ENCODE peak calls at places on chromosomes 2 and 18, in seven cellular contexts. Z, J, G, C, S, L and R are unnamed samples.

GRCh38 chr18:50653402-50654093 is 93.7 kb downstream of the MAPK4 start:
- DNase-seq in S (no peak), J (no peak), Z (peak), G (no peak), C (no peak), L (no peak), R (no peak)

GRCh38 chr2:20077411-20077940 is 26.0 kb upstream of the LAPTM4A start:
- DNase-seq in G (no peak), C (no peak), L (no peak), Z (no peak), J (no peak), S (no peak), R (no peak)

GRCh38 chr18:55322176-55322735 is 265.7 kb downstream of the TCF4 start:
- DNase-seq in S (peak), G (peak), L (peak), Z (peak), J (peak), C (peak), R (peak)

GRCh38 chr2:69973335-69973735 is 11.9 kb upstream of the ASPRV1 start:
- DNase-seq in L (peak), G (no peak), Z (no peak), C (no peak), J (no peak), S (no peak), R (no peak)

GRCh38 chr2:26164231-26164630 is 8.7 kb upstream of the GAREM2 start:
- DNase-seq in C (no peak), S (no peak), G (no peak), J (no peak), Z (peak), L (no peak), R (no peak)

GRCh38 chr2:96091711-96092579 is 24.4 kb downstream of the ADRA2B start:
- DNase-seq in J (peak), G (no peak), S (peak), L (no peak), Z (no peak), C (no peak), R (no peak)

GRCh38 chr18:34809697-34810096 is 99.6 kb downstream of the DTNA start:
- DNase-seq in C (peak), S (no peak), L (no peak), J (peak), Z (peak), G (no peak), R (no peak)

GRCh38 chr2:7010376-7010775 is 93.2 kb downstream of the RNF144A start:
- DNase-seq in L (peak), Z (peak), J (no peak), S (no peak), G (no peak), C (no peak), R (no peak)

GRCh38 chr2:69088471-69088870 is 75.5 kb downstream of the ANTXR1 start:
- DNase-seq in Z (no peak), L (no peak), G (no peak), C (no peak), S (no peak), J (no peak), R (no peak)

GRCh38 chr18:55351980-55352714 is 235.8 kb downstream of the TCF4 start:
- DNase-seq in C (no peak), G (no peak), J (no peak), Z (no peak), L (no peak), S (no peak), R (no peak)

GRCh38 chr2:36362291-36362690 is 6.7 kb downstream of the CRIM1 start:
- DNase-seq in J (no peak), C (no peak), S (no peak), G (no peak), Z (no peak), L (no peak), R (no peak)

GRCh38 chr2:43184339-43184895 is 42.0 kb downstream of the ZFP36L2 start:
- DNase-seq in L (no peak), J (no peak), S (no peak), G (no peak), C (no peak), Z (no peak), R (no peak)

GRCh38 chr2:225006730-225007129 is 35.5 kb downstream of the DOCK10 start:
- DNase-seq in J (no peak), S (no peak), G (no peak), L (no peak), Z (no peak), C (no peak), R (no peak)

GRCh38 chr2:74444498-74445318 is 3.0 kb upstream of the RTKN start:
- DNase-seq in J (no peak), G (no peak), L (no peak), Z (no peak), S (no peak), C (no peak), R (no peak)

GRCh38 chr18:13435596-13436333 is 217.2 kb downstream of the LDLRAD4 start:
- DNase-seq in L (peak), G (no peak), S (no peak), C (no peak), J (no peak), Z (no peak), R (no peak)

GRCh38 chr18:76955529-76956170 is 133.3 kb downstream of the ZNF236 start:
- DNase-seq in S (no peak), L (no peak), J (no peak), C (peak), Z (no peak), G (no peak), R (no peak)

GRCh38 chr2:84906900-84907714 is 1.7 kb downstream of the TMSB10 start:
- DNase-seq in S (peak), G (peak), Z (peak), J (no peak), L (peak), C (peak), R (no peak)

GRCh38 chr2:196840171-196840570 is 31.0 kb upstream of the C2orf66 start:
- DNase-seq in G (no peak), J (no peak), Z (no peak), L (no peak), C (no peak), S (no peak), R (no peak)

GRCh38 chr18:79484661-79485621 is 89.2 kb downstream of the NFATC1 start:
- DNase-seq in S (peak), G (no peak), J (no peak), Z (no peak), C (no peak), L (peak), R (no peak)

GRCh38 chr2:24886114-24886501 is 33.9 kb downstream of the ADCY3 start:
- DNase-seq in Z (no peak), J (no peak), S (no peak), G (no peak), C (no peak), L (no peak), R (no peak)

GRCh38 chr2:35871672-35872071 is 483.9 kb upstream of the CRIM1 start:
- DNase-seq in G (no peak), J (no peak), Z (no peak), C (no peak), S (no peak), L (no peak), R (no peak)

GRCh38 chr2:47490406-47490805 is 87.5 kb downstream of the MSH2 start:
- DNase-seq in Z (no peak), S (no peak), L (no peak), G (no peak), C (no peak), J (no peak), R (no peak)

GRCh38 chr2:135124924-135125886 is 73.1 kb downstream of the RAB3GAP1 start:
- DNase-seq in L (no peak), J (no peak), S (no peak), Z (no peak), C (no peak), G (no peak), R (no peak)

GRCh38 chr2:9327873-9328352 is 95.4 kb downstream of the ITGB1BP1 start:
- DNase-seq in S (no peak), C (no peak), L (no peak), G (no peak), J (no peak), Z (no peak), R (no peak)

GRCh38 chr2:9329497-9329896 is 93.8 kb downstream of the ITGB1BP1 start:
- DNase-seq in S (no peak), L (no peak), C (no peak), G (no peak), J (no peak), Z (no peak), R (no peak)

GRCh38 chr2:9326975-9327374 is 96.4 kb downstream of the ITGB1BP1 start:
- DNase-seq in G (no peak), C (no peak), S (no peak), J (no peak), L (no peak), Z (no peak), R (no peak)

GRCh38 chr2:9330639-9331270 is 92.6 kb downstream of the ITGB1BP1 start:
- DNase-seq in L (no peak), G (no peak), C (no peak), Z (no peak), S (no peak), J (no peak), R (no peak)

DNA sequence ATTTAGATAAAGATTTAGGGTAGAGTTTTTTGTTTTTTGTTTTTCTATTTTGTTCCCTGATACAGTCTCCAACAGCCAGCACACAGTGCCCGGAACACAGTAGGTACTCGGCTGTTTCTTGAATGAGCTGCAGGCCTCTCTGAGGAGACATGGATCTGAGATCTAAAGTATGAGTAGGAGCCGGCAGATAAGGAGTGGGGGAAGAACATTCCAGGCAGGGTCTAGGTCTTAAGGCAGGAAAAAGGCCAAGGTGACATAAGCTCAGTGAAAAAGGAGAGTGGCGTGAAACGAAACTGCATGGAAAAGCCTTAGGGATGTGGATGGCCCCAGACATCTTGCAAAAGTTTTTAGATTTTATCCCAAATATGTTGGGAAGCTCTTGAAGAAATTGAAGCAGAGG is 94.4 kb downstream of the ITGB1BP1 start:
- DNase-seq in S (no peak), L (no peak), C (no peak), Z (no peak), J (no peak), G (no peak), R (no peak)
- TF ChIP-seq CTCF in S (no peak), L (no peak), C (no peak), Z (no peak), J (no peak), G (no peak), R (no peak)

GRCh38 chr2:129402076-129402475 is 577.4 kb upstream of the RAB6C start:
- DNase-seq in C (no peak), J (no peak), Z (no peak), G (no peak), L (no peak), S (no peak), R (no peak)

GRCh38 chr2:129400825-129401224 is 578.6 kb upstream of the RAB6C start:
- DNase-seq in C (no peak), S (no peak), J (no peak), L (no peak), Z (no peak), G (no peak), R (no peak)

DNA sequence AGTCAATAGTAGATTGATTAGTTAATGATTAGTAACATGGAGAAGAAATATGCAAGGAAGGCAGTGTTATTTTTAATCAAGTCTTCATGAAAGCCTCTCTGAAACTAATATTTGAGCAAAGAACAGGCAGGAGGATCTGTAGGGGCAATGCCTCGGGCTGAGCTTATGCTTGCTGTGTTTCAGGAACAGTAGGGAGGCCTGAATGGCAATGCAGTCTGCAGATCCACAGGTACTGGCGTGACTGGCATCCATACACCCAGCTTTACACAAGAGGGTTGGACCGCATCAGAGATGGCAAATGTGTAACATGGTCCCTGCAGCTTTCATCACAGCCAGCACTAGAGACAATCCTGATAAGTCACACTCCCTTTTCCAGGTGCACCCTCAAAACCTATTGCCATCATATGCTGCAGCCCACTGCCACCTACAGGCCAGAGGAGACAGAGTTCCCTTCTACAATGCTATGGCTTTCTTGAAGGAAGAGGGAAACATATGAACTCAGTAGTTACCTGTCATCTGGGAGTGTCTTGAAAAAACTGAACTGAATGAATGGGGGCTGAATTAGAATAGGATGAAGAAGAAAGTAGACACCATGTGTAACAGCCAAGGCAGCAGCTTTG is 582.4 kb upstream of the RAB6C start:
- DNase-seq in J (no peak), Z (peak), S (no peak), C (no peak), L (no peak), G (peak), R (no peak)
- TF ChIP-seq CTCF in J (no peak), Z (peak), S (peak), C (no peak), L (peak), G (peak), R (peak)

GRCh38 chr2:234496442-234496834 is 443 bp downstream of the ARL4C start:
- DNase-seq in L (no peak), J (no peak), S (no peak), C (no peak), Z (no peak), G (peak), R (peak)
- TF ChIP-seq CTCF in L (no peak), J (no peak), S (no peak), C (no peak), Z (no peak), G (no peak), R (no peak)

GRCh38 chr18:46677609-46678470 is 20.8 kb upstream of the LOXHD1 start:
- DNase-seq in C (no peak), L (no peak), J (no peak), Z (peak), S (no peak), G (peak), R (no peak)
- TF ChIP-seq CTCF in C (no peak), L (peak), J (no peak), Z (no peak), S (no peak), G (peak), R (no peak)

GRCh38 chr2:233258211-233258610 is 6.7 kb downstream of the ATG16L1 start:
- DNase-seq in S (no peak), J (no peak), L (no peak), Z (no peak), G (no peak), C (no peak), R (no peak)
- TF ChIP-seq CTCF in S (no peak), J (no peak), L (no peak), Z (no peak), G (no peak), C (no peak), R (no peak)